ENCODE peak calls at places on chromosome 5, in ten cellular contexts. R, E, L, Q, X, V, J, F, H and B are unnamed samples.
A peak's percentile ranks its signal among the peaks of the same experiment; 100 is the strongest.

GRCh38 chr5:146447734-146448380 is 724 bp downstream of the TCERG1 start:
- DNase-seq in R (peak; percentile 67), E (no peak), L (no peak), Q (no peak), X (peak; percentile 23), V (peak; percentile 20), J (no peak), F (peak; percentile 41), H (no peak), B (no peak)

GRCh38 chr5:122151640-122152039 is 22.3 kb downstream of the ZNF474 start:
- DNase-seq in R (peak; percentile 40), E (peak; percentile 93), L (no peak), Q (peak; percentile 34), X (peak; percentile 78), V (no peak), J (no peak), F (no peak), H (peak; percentile 64), B (no peak)

GRCh38 chr5:117615226-117615625 is 1040.6 kb upstream of the SEMA6A start:
- DNase-seq in R (no peak), E (no peak), L (no peak), Q (no peak), X (peak; percentile 36), V (no peak), J (no peak), F (no peak), H (no peak), B (no peak)

GRCh38 chr5:139180850-139181785 is 17.1 kb downstream of the SIL1 start:
- DNase-seq in R (no peak), E (no peak), L (no peak), Q (no peak), X (no peak), V (no peak), J (no peak), F (no peak), H (no peak), B (no peak)

GRCh38 chr5:2415678-2416077 is 335.8 kb downstream of the IRX2 start:
- DNase-seq in R (no peak), E (no peak), L (no peak), Q (no peak), X (no peak), V (no peak), J (no peak), F (no peak), H (no peak), B (no peak)

GRCh38 chr5:78640622-78641021 is 8.0 kb downstream of the LHFPL2 start:
- DNase-seq in R (peak; percentile 29), E (no peak), L (no peak), Q (no peak), X (peak; percentile 41), V (no peak), J (no peak), F (no peak), H (no peak), B (no peak)

GRCh38 chr5:142871880-142872200 is 101.7 kb downstream of the ARHGAP26 start:
- DNase-seq in R (no peak), E (no peak), L (peak; percentile 36), Q (no peak), X (no peak), V (no peak), J (no peak), F (no peak), H (no peak), B (no peak)

GRCh38 chr5:14954620-14955343 is 83.2 kb upstream of the ANKH start:
- DNase-seq in R (no peak), E (no peak), L (peak; percentile 42), Q (no peak), X (no peak), V (no peak), J (no peak), F (no peak), H (no peak), B (no peak)

GRCh38 chr5:79069488-79070001 is at the start of the genes BHMT2 and DMGDH:
- DNase-seq in R (no peak), E (no peak), L (peak; percentile 43), Q (no peak), X (no peak), V (no peak), J (no peak), F (no peak), H (no peak), B (no peak)

GRCh38 chr5:107980923-107981748 is 310.4 kb upstream of the EFNA5 start:
- DNase-seq in R (no peak), E (no peak), L (no peak), Q (no peak), X (no peak), V (no peak), J (no peak), F (no peak), H (no peak), B (no peak)

GRCh38 chr5:127648997-127649550 is at the start of gene CTXN3:
- DNase-seq in R (no peak), E (no peak), L (no peak), Q (no peak), X (no peak), V (no peak), J (peak; percentile 4), F (no peak), H (no peak), B (no peak)

GRCh38 chr5:42832060-42832459 is 20.4 kb upstream of the SELENOP start:
- DNase-seq in R (no peak), E (no peak), L (no peak), Q (no peak), X (no peak), V (no peak), J (no peak), F (no peak), H (no peak), B (no peak)

GRCh38 chr5:160547872-160548271 is 126.2 kb downstream of the PTTG1 start:
- DNase-seq in R (no peak), E (no peak), L (no peak), Q (no peak), X (no peak), V (no peak), J (no peak), F (no peak), H (no peak), B (no peak)

GRCh38 chr5:168674893-168675482 is 95.8 kb upstream of the PANK3 start:
- DNase-seq in R (no peak), E (no peak), L (no peak), Q (no peak), X (no peak), V (no peak), J (no peak), F (no peak), H (no peak), B (no peak)

GRCh38 chr5:592158-592557 is 20.0 kb upstream of the CEP72 start:
- DNase-seq in R (no peak), E (no peak), L (no peak), Q (no peak), X (no peak), V (no peak), J (no peak), F (no peak), H (peak; percentile 24), B (no peak)

GRCh38 chr5:132101385-132101880 is 27.8 kb downstream of the CSF2 start:
- DNase-seq in R (no peak), E (no peak), L (no peak), Q (no peak), X (no peak), V (no peak), J (no peak), F (no peak), H (no peak), B (no peak)

GRCh38 chr5:126486332-126486731 is 63.1 kb downstream of the GRAMD2B start:
- DNase-seq in R (no peak), E (no peak), L (no peak), Q (no peak), X (no peak), V (no peak), J (no peak), F (no peak), H (no peak), B (no peak)

GRCh38 chr5:151097081-151097480 is 16.2 kb upstream of the TNIP1 start:
- DNase-seq in R (no peak), E (no peak), L (no peak), Q (no peak), X (no peak), V (no peak), J (no peak), F (no peak), H (no peak), B (no peak)

GRCh38 chr5:172643392-172643871 is 2.4 kb downstream of the NEURL1B start:
- DNase-seq in R (no peak), E (no peak), L (no peak), Q (no peak), X (no peak), V (no peak), J (no peak), F (no peak), H (no peak), B (no peak)

GRCh38 chr5:151086905-151087360 is 6.1 kb upstream of the TNIP1 start:
- DNase-seq in R (no peak), E (no peak), L (no peak), Q (no peak), X (no peak), V (no peak), J (no peak), F (peak; percentile 76), H (peak; percentile 80), B (no peak)

GRCh38 chr5:132072508-132072907 is 1.1 kb upstream of the CSF2 start:
- DNase-seq in R (no peak), E (no peak), L (no peak), Q (no peak), X (no peak), V (no peak), J (no peak), F (no peak), H (no peak), B (no peak)

GRCh38 chr5:27242258-27242626 is 203.9 kb upstream of the CDH9 start:
- DNase-seq in R (no peak), E (no peak), L (no peak), Q (no peak), X (no peak), V (no peak), J (no peak), F (no peak), H (no peak), B (no peak)

GRCh38 chr5:5979362-5979760 is 399.0 kb downstream of the MED10 start:
- DNase-seq in R (peak; percentile 99), E (peak; percentile 8), L (no peak), Q (no peak), X (peak; percentile 25), V (no peak), J (no peak), F (no peak), H (peak; percentile 82), B (no peak)

GRCh38 chr5:41403846-41404245 is 106.6 kb downstream of the PLCXD3 start:
- DNase-seq in R (no peak), E (no peak), L (no peak), Q (no peak), X (no peak), V (no peak), J (no peak), F (no peak), H (no peak), B (no peak)

GRCh38 chr5:177035982-177036381 is 13.5 kb downstream of the ZNF346 start:
- DNase-seq in R (no peak), E (peak; percentile 91), L (no peak), Q (no peak), X (no peak), V (no peak), J (no peak), F (no peak), H (peak; percentile 81), B (no peak)

GRCh38 chr5:109936996-109937395 is 247.3 kb downstream of the MAN2A1 start:
- DNase-seq in R (no peak), E (no peak), L (no peak), Q (no peak), X (no peak), V (no peak), J (no peak), F (no peak), H (no peak), B (no peak)

GRCh38 chr5:177446184-177447065 is at the start of gene PRR7:
- DNase-seq in R (peak; percentile 79), E (no peak), L (peak; percentile 63), Q (no peak), X (peak; percentile 48), V (no peak), J (peak; percentile 91), F (peak; percentile 85), H (no peak), B (no peak)

GRCh38 chr5:128579111-128579510 is 41.1 kb upstream of the FBN2 start:
- DNase-seq in R (peak; percentile 92), E (peak; percentile 31), L (no peak), Q (no peak), X (peak; percentile 84), V (peak; percentile 92), J (no peak), F (no peak), H (no peak), B (no peak)